ENCODE peak calls at places on chromosomes 2 and 18, in eight cellular contexts. Z is keratinocyte, Y is heart left ventricle, V is cardiac muscle cell, J is upper lobe of right lung, N is heart right ventricle, C is ovary, H is tibial artery. G is an unnamed sample. For H3K4me1, the result is how much of the 10 kb centered on the place peaks cover.

GRCh38 chr18:80029690-80030089 is 4.5 kb upstream of the RBFA start:
- DNase-seq in Z (no peak), Y (no peak), V (no peak), J (no peak), N (no peak), C (no peak), H (no peak), G (no peak)

GRCh38 chr2:98126061-98126460 is 39.1 kb downstream of the VWA3B start:
- DNase-seq in Z (no peak), Y (no peak), V (no peak), J (no peak), N (no peak), C (no peak), H (no peak), G (no peak)

GRCh38 chr2:35454966-35455638 is 900.5 kb upstream of the CRIM1 start:
- DNase-seq in Z (no peak), Y (no peak), V (no peak), J (no peak), N (no peak), C (no peak), H (no peak), G (no peak)

GRCh38 chr2:105600949-105601708 is 143.6 kb upstream of the NCK2 start:
- DNase-seq in Z (no peak), Y (no peak), V (peak), J (no peak), N (no peak), C (no peak), H (no peak), G (no peak)

GRCh38 chr2:26302846-26303245 is 43.1 kb upstream of the SELENOI start:
- DNase-seq in Z (no peak), Y (peak), V (no peak), J (no peak), N (no peak), C (no peak), H (no peak), G (no peak)

GRCh38 chr18:43525149-43525548 is 247.9 kb upstream of the SYT4 start:
- DNase-seq in Z (no peak), Y (peak), V (no peak), J (no peak), N (no peak), C (no peak), H (no peak), G (no peak)

GRCh38 chr18:55202232-55202917 is 243.1 kb upstream of the CCDC68 start:
- DNase-seq in Z (no peak), Y (no peak), V (no peak), J (no peak), N (no peak), C (no peak), H (no peak), G (no peak)

GRCh38 chr2:219406861-219407230 is 11.3 kb upstream of the DES start:
- DNase-seq in Z (no peak), Y (peak), V (no peak), J (no peak), N (peak), C (peak), H (peak), G (no peak)

GRCh38 chr2:41928593-41928992 is 119.2 kb upstream of the PKDCC start:
- DNase-seq in Z (peak), Y (no peak), V (no peak), J (no peak), N (no peak), C (no peak), H (no peak), G (no peak)

GRCh38 chr2:6917071-6917760 is at the start of gene RNF144A:
- DNase-seq in Z (no peak), Y (peak), V (peak), J (peak), N (peak), C (peak), H (no peak), G (no peak)

GRCh38 chr2:25586726-25587144 is 86.6 kb downstream of the DTNB start:
- DNase-seq in Z (no peak), Y (no peak), V (no peak), J (no peak), N (no peak), C (no peak), H (no peak), G (no peak)

GRCh38 chr2:36812196-36812595 is 115.7 kb downstream of the VIT start:
- DNase-seq in Z (no peak), Y (no peak), V (peak), J (no peak), N (no peak), C (no peak), H (no peak), G (no peak)

GRCh38 chr2:19829672-19830071 is 72.1 kb downstream of the TTC32 start:
- DNase-seq in Z (no peak), Y (no peak), V (no peak), J (no peak), N (no peak), C (no peak), H (no peak), G (no peak)

GRCh38 chr2:191318729-191319078 is 73.5 kb downstream of the MYO1B start:
- DNase-seq in Z (no peak), Y (no peak), V (peak), J (no peak), N (no peak), C (no peak), H (no peak), G (no peak)

GRCh38 chr2:46134531-46135229 is 162.5 kb upstream of the EPAS1 start:
- DNase-seq in Z (peak), Y (peak), V (no peak), J (no peak), N (peak), C (peak), H (peak), G (no peak)

DNA sequence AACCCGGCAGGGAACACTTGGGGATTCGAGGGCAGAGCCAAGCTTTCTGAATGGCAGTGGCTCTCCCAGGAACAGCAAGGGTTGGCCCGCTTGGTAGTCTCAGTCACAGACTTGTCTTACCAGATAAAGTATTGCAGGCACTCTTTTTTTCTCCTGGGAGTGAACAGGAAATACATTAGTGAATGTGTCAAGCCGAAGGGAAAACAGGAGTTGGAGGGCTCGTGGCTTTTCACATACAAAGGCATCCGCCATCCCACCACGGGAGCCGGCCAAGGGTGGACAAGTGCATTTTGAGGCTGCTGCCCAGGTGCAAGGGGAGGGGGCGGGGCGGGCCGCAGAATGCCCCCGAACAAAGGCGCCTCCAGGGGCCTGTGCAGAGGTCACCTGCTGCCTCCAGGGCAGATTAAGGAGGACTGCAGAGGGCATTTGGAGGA is 163.3 kb upstream of the SIX3 start:
- DNase-seq in Z (no peak), Y (no peak), V (peak), J (no peak), N (no peak), C (no peak), H (no peak), G (no peak)
- H3K4me1 ChIP-seq in Z (under half), Y (under half), V (under half), J (under half), N (under half), C (under half), H (under half), G (under half)

GRCh38 chr2:27350106-27350693 is 6.4 kb downstream of the GTF3C2 start:
- DNase-seq in Z (no peak), Y (no peak), V (no peak), J (no peak), N (no peak), C (no peak), H (no peak), G (no peak)
- TF ChIP-seq CTCF in Z (no peak), Y (no peak), V (no peak), J (no peak), N (no peak), C (no peak), H (no peak), G (no peak)

GRCh38 chr2:152473151-152473857 is 138.3 kb downstream of the FMNL2 start:
- DNase-seq in Z (no peak), Y (no peak), V (no peak), J (no peak), N (no peak), C (no peak), H (no peak), G (no peak)
- H3K4me1 ChIP-seq in Z (under half), Y (under half), V (under half), J (under half), N (under half), C (under half), H (under half), G (half or more)

GRCh38 chr2:70870790-70871189 is 35.2 kb upstream of the CD207 start:
- DNase-seq in Z (no peak), Y (no peak), V (no peak), J (no peak), N (no peak), C (no peak), H (no peak), G (no peak)

GRCh38 chr2:70868970-70869369 is 33.4 kb upstream of the CD207 start:
- DNase-seq in Z (no peak), Y (no peak), V (no peak), J (no peak), N (no peak), C (no peak), H (no peak), G (no peak)

GRCh38 chr2:70873541-70873940 is 37.9 kb upstream of the CD207 start:
- DNase-seq in Z (no peak), Y (no peak), V (no peak), J (no peak), N (no peak), C (no peak), H (no peak), G (no peak)

GRCh38 chr2:70871398-70872211 is 36.0 kb upstream of the CD207 start:
- DNase-seq in Z (peak), Y (peak), V (peak), J (peak), N (peak), C (peak), H (peak), G (peak)
- TF ChIP-seq CTCF in Z (peak), Y (peak), V (peak), J (peak), N (peak), C (peak), H (peak), G (peak)

GRCh38 chr2:64668542-64668941 is 14.8 kb upstream of the SERTAD2 start:
- DNase-seq in Z (no peak), Y (no peak), V (no peak), J (no peak), N (no peak), C (no peak), H (no peak), G (no peak)
- H3K4me1 ChIP-seq in Z (under half), Y (under half), V (under half), J (under half), N (under half), C (under half), H (under half), G (under half)

G was measured in RWPE2.